ENCODE peak calls at places on chromosomes 16 and 17, in eight cellular contexts. R is epithelial cell of esophagus; N is tibial nerve; A is skeletal muscle cell; B is ascending aorta; M is heart left ventricle; Z is CD8-positive, alpha-beta memory T cell; Y is fibroblast of the aortic adventitia. S is an unnamed sample.

GRCh38 chr17:21296097-21297025 is 11.8 kb downstream of the MAP2K3 start:
- DNase-seq in R (no peak), N (no peak), A (no peak), B (no peak), M (peak), Z (no peak), Y (no peak), S (peak)

GRCh38 chr17:60327870-60328362 is 64.0 kb downstream of the USP32 start:
- DNase-seq in R (no peak), N (no peak), A (no peak), B (no peak), M (no peak), Z (no peak), Y (no peak), S (no peak)

GRCh38 chr16:29760567-29761279 is 14.9 kb upstream of the C16orf54 start:
- DNase-seq in R (no peak), N (no peak), A (no peak), B (no peak), M (no peak), Z (no peak), Y (no peak), S (peak)

GRCh38 chr16:19704321-19705130 is 13.5 kb downstream of the KNOP1 start:
- DNase-seq in R (peak), N (peak), A (no peak), B (no peak), M (no peak), Z (no peak), Y (peak), S (peak)

GRCh38 chr16:30541502-30542329 is 7.1 kb upstream of the ZNF747 start:
- DNase-seq in R (no peak), N (no peak), A (peak), B (no peak), M (no peak), Z (no peak), Y (peak), S (peak)

GRCh38 chr17:1907818-1908698 is 78.3 kb downstream of the RPA1 start:
- DNase-seq in R (peak), N (no peak), A (no peak), B (no peak), M (no peak), Z (no peak), Y (peak), S (peak)

GRCh38 chr17:35568561-35568960 is 7.9 kb upstream of the SLFN14 start:
- DNase-seq in R (peak), N (no peak), A (no peak), B (no peak), M (no peak), Z (peak), Y (peak), S (peak)

GRCh38 chr16:2246301-2246885 is 5.0 kb downstream of the ECI1 start:
- DNase-seq in R (no peak), N (no peak), A (no peak), B (no peak), M (no peak), Z (no peak), Y (no peak), S (peak)

GRCh38 chr17:1179635-1180433 is at the start of gene ABR:
- DNase-seq in R (no peak), N (no peak), A (no peak), B (peak), M (peak), Z (peak), Y (no peak), S (peak)

GRCh38 chr17:45143767-45144198 is 4.5 kb upstream of the HEXIM1 start:
- DNase-seq in R (peak), N (peak), A (peak), B (peak), M (peak), Z (no peak), Y (peak), S (peak)

GRCh38 chr17:5595831-5596230 is 11.5 kb upstream of the NLRP1 start:
- DNase-seq in R (no peak), N (no peak), A (no peak), B (no peak), M (no peak), Z (no peak), Y (no peak), S (no peak)

GRCh38 chr17:83005639-83006038 is 73.8 kb upstream of the METRNL start:
- DNase-seq in R (no peak), N (no peak), A (no peak), B (no peak), M (no peak), Z (no peak), Y (no peak), S (peak)

GRCh38 chr16:87086575-87086974 is 230.6 kb downstream of the C16orf95 start:
- DNase-seq in R (no peak), N (no peak), A (no peak), B (no peak), M (no peak), Z (no peak), Y (peak), S (peak)

GRCh38 chr16:67346328-67346727 is 19.7 kb downstream of the LRRC36 start:
- DNase-seq in R (no peak), N (no peak), A (no peak), B (no peak), M (no peak), Z (no peak), Y (no peak), S (no peak)

GRCh38 chr16:84423416-84423837 is 55.1 kb downstream of the ATP2C2 start:
- DNase-seq in R (peak), N (no peak), A (no peak), B (no peak), M (no peak), Z (no peak), Y (peak), S (peak)

GRCh38 chr17:34067009-34067408 is 188.1 kb upstream of the CCL2 start:
- DNase-seq in R (no peak), N (no peak), A (no peak), B (no peak), M (no peak), Z (no peak), Y (no peak), S (no peak)

GRCh38 chr16:49858200-49859129 is 2.6 kb upstream of the ZNF423 start:
- DNase-seq in R (no peak), N (no peak), A (peak), B (peak), M (peak), Z (no peak), Y (no peak), S (peak)

GRCh38 chr16:69711115-69711740 is 15.1 kb downstream of the NQO1 start:
- DNase-seq in R (peak), N (no peak), A (peak), B (no peak), M (no peak), Z (no peak), Y (peak), S (peak)

GRCh38 chr16:46712911-46713310 is 23.5 kb downstream of the ORC6 start:
- DNase-seq in R (no peak), N (no peak), A (no peak), B (no peak), M (no peak), Z (no peak), Y (no peak), S (no peak)

GRCh38 chr16:57815987-57816745 is 13.9 kb upstream of the KIFC3 start:
- DNase-seq in R (peak), N (peak), A (peak), B (peak), M (peak), Z (peak), Y (peak), S (peak)

GRCh38 chr16:59259074-59259963 is 525.2 kb upstream of the GOT2 start:
- DNase-seq in R (no peak), N (no peak), A (no peak), B (no peak), M (no peak), Z (no peak), Y (no peak), S (peak)

GRCh38 chr17:4119299-4119698 is 23.5 kb downstream of the ZZEF1 start:
- DNase-seq in R (no peak), N (no peak), A (no peak), B (no peak), M (no peak), Z (no peak), Y (no peak), S (no peak)

GRCh38 chr16:75262800-75263127 is 11.3 kb upstream of the BCAR1 start:
- DNase-seq in R (no peak), N (no peak), A (no peak), B (no peak), M (no peak), Z (no peak), Y (no peak), S (no peak)
- H3K4me3 ChIP-seq in R (no peak), N (no peak), A (no peak), B (peak), M (no peak), Z (no peak), Y (peak), S (no peak)

GRCh38 chr16:79597277-79597676 is 3.3 kb downstream of the MAF start:
- DNase-seq in R (no peak), N (no peak), A (no peak), B (no peak), M (no peak), Z (no peak), Y (no peak), S (peak)

GRCh38 chr16:79597775-79598174 is 2.8 kb downstream of the MAF start:
- DNase-seq in R (no peak), N (no peak), A (no peak), B (no peak), M (no peak), Z (no peak), Y (no peak), S (peak)

GRCh38 chr16:79599256-79599836 is 1.2 kb downstream of the MAF start:
- DNase-seq in R (no peak), N (no peak), A (no peak), B (peak), M (peak), Z (peak), Y (no peak), S (peak)

GRCh38 chr16:79599837-79600635 is 501 bp downstream of the MAF start:
- DNase-seq in R (peak), N (no peak), A (no peak), B (peak), M (peak), Z (peak), Y (no peak), S (peak)

GRCh38 chr16:79598341-79599181 is 2.0 kb downstream of the MAF start:
- DNase-seq in R (peak), N (peak), A (peak), B (peak), M (peak), Z (peak), Y (no peak), S (peak)
- H3K4me3 ChIP-seq in R (peak), N (peak), A (peak), B (peak), M (peak), Z (peak), Y (peak), S (peak)

GRCh38 chr16:68445458-68445857 is 2.9 kb downstream of the SMPD3 start:
- DNase-seq in R (peak), N (peak), A (no peak), B (no peak), M (no peak), Z (no peak), Y (no peak), S (peak)

GRCh38 chr16:68444058-68444657 is 4.2 kb downstream of the SMPD3 start:
- DNase-seq in R (peak), N (no peak), A (no peak), B (no peak), M (peak), Z (no peak), Y (peak), S (peak)

GRCh38 chr16:68448360-68448970 is at the start of gene SMPD3:
- DNase-seq in R (peak), N (peak), A (peak), B (peak), M (peak), Z (peak), Y (peak), S (peak)

GRCh38 chr16:68447721-68448359 is 468 bp downstream of the SMPD3 start:
- DNase-seq in R (no peak), N (no peak), A (no peak), B (no peak), M (no peak), Z (no peak), Y (no peak), S (no peak)

DNA sequence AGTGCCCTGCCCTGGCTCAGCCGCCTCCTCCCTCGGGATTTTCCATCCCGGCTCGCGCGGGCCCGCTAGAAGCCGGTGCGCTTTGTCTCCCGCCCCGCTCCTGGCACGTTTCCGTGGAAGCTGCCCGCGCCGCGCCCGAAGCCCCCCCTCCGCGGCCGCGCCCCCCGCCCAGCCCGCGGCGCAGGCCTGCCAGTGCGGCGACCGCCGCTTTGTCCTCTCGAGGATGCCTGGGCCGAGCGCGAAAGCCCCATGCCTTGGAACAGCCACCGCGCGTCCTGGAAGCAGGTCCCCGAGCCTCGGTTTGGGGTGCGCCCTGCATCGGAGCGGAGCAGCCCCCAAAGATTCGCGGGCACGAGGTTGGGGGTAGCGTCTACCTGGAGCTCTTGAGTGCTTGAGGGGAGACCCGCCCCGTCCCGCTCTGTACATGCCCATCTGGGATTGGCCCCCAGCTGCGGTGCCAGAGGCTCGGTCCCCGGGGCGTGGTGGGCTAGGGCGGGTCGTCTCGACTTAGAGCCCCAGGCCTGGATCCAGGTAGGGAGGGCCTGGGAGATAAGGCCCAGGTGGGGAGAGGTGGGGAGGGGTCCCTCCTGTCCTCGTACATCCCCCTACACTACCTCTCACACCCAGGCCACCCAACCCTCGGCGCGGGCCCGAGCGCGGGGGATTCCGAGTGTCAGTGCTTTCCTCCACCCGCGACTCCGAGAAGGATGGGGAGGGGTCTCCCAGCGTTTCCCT is 1.2 kb downstream of the SMPD3 start:
- DNase-seq in R (no peak), N (no peak), A (no peak), B (no peak), M (no peak), Z (no peak), Y (no peak), S (no peak)
- H3K4me3 ChIP-seq in R (no peak), N (no peak), A (no peak), B (no peak), M (no peak), Z (peak), Y (no peak), S (no peak)

DNA sequence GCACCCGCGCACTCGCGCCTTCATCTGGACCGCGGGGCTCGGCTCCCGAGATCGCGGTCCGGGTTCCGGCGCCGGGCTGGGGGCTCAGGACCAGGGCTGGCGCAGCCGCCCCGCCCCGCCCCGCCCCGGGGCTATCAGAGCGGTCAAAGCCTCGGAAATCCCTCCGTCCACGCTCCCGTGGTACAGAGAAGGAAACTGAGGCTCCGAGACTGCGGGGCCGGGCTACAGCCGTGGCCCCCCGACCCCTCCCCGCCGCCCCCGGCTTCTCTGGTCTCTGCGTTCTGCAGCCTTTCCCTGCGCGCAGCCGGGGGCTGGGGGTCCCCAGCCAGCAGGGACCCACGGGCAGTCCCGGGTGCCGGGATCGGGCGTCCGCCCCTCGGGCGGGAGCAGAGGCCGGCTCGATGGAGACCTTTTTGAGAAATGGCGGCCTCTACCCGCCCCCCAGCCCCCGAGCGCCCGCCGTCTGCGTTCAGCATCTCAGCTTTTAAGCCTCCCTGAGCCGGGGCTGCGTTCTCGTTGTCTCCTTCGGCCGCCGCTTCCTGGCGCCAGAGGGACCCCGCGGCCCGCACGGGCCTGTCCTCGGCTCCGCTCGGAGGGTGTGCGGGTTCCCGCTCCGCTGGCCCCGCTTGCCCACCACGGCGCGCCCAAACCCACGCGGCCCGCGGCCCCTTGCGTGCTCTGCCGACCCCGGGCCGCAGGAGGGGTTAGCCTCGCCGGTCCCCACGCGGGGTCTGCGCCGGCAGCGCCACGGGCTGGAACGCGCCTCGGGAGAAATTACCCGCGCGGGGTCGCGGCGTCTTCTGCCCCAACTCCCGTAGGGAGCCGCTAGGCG is 1.5 kb upstream of the NPTX1 start:
- DNase-seq in R (peak), N (no peak), A (no peak), B (no peak), M (no peak), Z (no peak), Y (peak), S (peak)
- H3K4me3 ChIP-seq in R (no peak), N (peak), A (peak), B (peak), M (peak), Z (no peak), Y (peak), S (peak)

GRCh38 chr16:51146256-51146924 is 4.7 kb downstream of the SALL1 start:
- DNase-seq in R (no peak), N (no peak), A (no peak), B (no peak), M (no peak), Z (no peak), Y (peak), S (no peak)

GRCh38 chr16:51149251-51149661 is 1.8 kb downstream of the SALL1 start:
- DNase-seq in R (no peak), N (no peak), A (no peak), B (no peak), M (no peak), Z (no peak), Y (no peak), S (no peak)

GRCh38 chr16:51148674-51149228 is 2.3 kb downstream of the SALL1 start:
- DNase-seq in R (no peak), N (no peak), A (no peak), B (no peak), M (no peak), Z (no peak), Y (peak), S (no peak)

GRCh38 chr16:51149721-51150158 is 1.3 kb downstream of the SALL1 start:
- DNase-seq in R (no peak), N (no peak), A (no peak), B (no peak), M (no peak), Z (no peak), Y (no peak), S (no peak)

GRCh38 chr16:51147776-51148673 is 3.0 kb downstream of the SALL1 start:
- DNase-seq in R (no peak), N (no peak), A (no peak), B (no peak), M (no peak), Z (no peak), Y (no peak), S (no peak)
- H3K4me3 ChIP-seq in R (no peak), N (no peak), A (peak), B (no peak), M (no peak), Z (no peak), Y (no peak), S (no peak)

DNA sequence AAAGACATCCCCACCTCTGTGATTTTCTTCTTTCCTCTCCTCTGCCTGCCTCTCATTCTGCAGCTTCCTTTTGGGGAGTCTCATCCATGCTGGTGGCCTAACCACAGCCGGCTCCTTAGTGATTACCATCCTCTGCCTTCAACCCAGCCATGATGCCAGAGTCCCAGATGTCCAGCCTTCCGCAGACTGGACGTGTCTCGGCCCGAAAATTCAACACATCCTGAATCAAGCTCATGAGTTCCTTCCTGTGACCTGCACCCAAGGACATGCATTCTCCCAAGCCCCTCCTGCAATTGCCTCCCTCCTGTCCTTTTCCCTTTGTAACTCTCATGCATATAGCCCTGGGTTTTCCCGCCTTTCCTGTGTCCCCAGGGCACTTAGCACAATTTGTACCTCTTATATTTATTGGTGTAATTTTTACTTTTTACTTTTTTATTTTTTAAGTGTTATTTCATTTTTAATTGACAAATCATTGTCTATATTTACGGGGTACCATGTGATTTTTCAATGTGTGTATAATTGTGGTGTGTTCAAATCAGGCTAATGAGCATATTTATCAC is 1.2 kb upstream of the SLC13A5 start:
- DNase-seq in R (no peak), N (no peak), A (no peak), B (no peak), M (no peak), Z (no peak), Y (no peak), S (peak)
- H3K4me3 ChIP-seq in R (no peak), N (no peak), A (no peak), B (no peak), M (no peak), Z (no peak), Y (no peak), S (no peak)

GRCh38 chr17:79741401-79741750 is 10.6 kb downstream of the ENPP7 start:
- DNase-seq in R (no peak), N (no peak), A (no peak), B (no peak), M (no peak), Z (no peak), Y (no peak), S (peak)
- H3K4me3 ChIP-seq in R (no peak), N (peak), A (no peak), B (peak), M (no peak), Z (no peak), Y (no peak), S (no peak)

GRCh38 chr17:81386141-81386645 is 9.1 kb upstream of the BAHCC1 start:
- DNase-seq in R (no peak), N (no peak), A (no peak), B (no peak), M (no peak), Z (no peak), Y (no peak), S (no peak)
- H3K4me3 ChIP-seq in R (no peak), N (peak), A (peak), B (peak), M (peak), Z (no peak), Y (peak), S (peak)

DNA sequence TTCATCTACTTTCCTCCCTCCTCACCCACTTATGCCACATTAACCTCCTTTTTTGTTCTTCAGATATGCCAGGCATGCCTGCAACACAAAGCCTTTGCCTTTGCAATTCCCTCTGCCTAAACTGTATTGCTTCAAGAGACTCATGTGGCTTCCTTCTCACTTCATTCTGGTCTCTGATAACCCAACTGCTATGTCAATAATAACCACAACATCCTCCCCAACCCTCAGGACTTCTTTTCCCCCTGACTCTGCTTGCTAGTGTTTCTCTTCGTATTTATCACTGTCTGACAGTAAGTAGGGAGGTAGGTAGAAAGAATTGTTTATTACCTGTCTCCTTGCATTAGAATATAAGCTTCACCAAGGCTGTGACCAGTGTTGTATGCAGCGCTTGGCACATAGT is 22.4 kb downstream of the RBL2 start:
- DNase-seq in R (no peak), N (no peak), A (no peak), B (no peak), M (no peak), Z (no peak), Y (no peak), S (no peak)
- H3K4me3 ChIP-seq in R (no peak), N (no peak), A (no peak), B (no peak), M (no peak), Z (peak), Y (no peak), S (no peak)